ENCODE peak calls at places on chromosomes 5 and 9, in seven cellular contexts. R, Y, P, N, J, M and B are unnamed samples.

GRCh38 chr5:88656196-88656935 is 226.6 kb downstream of the MEF2C start:
- DNase-seq in R (no peak), Y (no peak), P (no peak), N (no peak), J (no peak), M (no peak), B (no peak)

GRCh38 chr5:141135030-141135717 is at the start of gene PCDHB5:
- DNase-seq in R (no peak), Y (peak), P (no peak), N (no peak), J (peak), M (no peak), B (no peak)

GRCh38 chr5:104903941-104904340 is 1341.4 kb upstream of the NUDT12 start:
- DNase-seq in R (no peak), Y (no peak), P (no peak), N (no peak), J (no peak), M (no peak), B (no peak)

GRCh38 chr9:74950456-74950855 is 2.3 kb downstream of the C9orf40 start:
- DNase-seq in R (no peak), Y (no peak), P (peak), N (no peak), J (no peak), M (no peak), B (no peak)

GRCh38 chr9:18989865-18990264 is 43.1 kb downstream of the SAXO1 start:
- DNase-seq in R (no peak), Y (no peak), P (no peak), N (no peak), J (no peak), M (no peak), B (no peak)

GRCh38 chr5:36079200-36079761 is 12.6 kb upstream of the UGT3A2 start:
- DNase-seq in R (no peak), Y (peak), P (peak), N (peak), J (peak), M (peak), B (no peak)

GRCh38 chr5:1004598-1005361 is 3.8 kb upstream of the NKD2 start:
- DNase-seq in R (no peak), Y (peak), P (peak), N (peak), J (peak), M (peak), B (peak)

GRCh38 chr9:125446581-125447094 is 185.0 kb downstream of the GAPVD1 start:
- DNase-seq in R (no peak), Y (no peak), P (no peak), N (no peak), J (no peak), M (no peak), B (no peak)

GRCh38 chr9:20437466-20437865 is 184.8 kb downstream of the MLLT3 start:
- DNase-seq in R (no peak), Y (no peak), P (peak), N (no peak), J (no peak), M (no peak), B (no peak)

GRCh38 chr5:117454716-117455212 is 880.1 kb upstream of the SEMA6A start:
- DNase-seq in R (peak), Y (peak), P (peak), N (peak), J (peak), M (peak), B (no peak)

GRCh38 chr5:79025054-79025465 is 40.0 kb upstream of the ARSB start:
- DNase-seq in R (peak), Y (peak), P (peak), N (peak), J (peak), M (peak), B (no peak)

GRCh38 chr9:80605129-80605528 is 1033.4 kb downstream of the TLE4 start:
- DNase-seq in R (no peak), Y (peak), P (no peak), N (no peak), J (no peak), M (no peak), B (no peak)